ENCODE peak calls at places on chromosomes 6 and 20, in ten cellular contexts. J is CD8-positive, alpha-beta memory T cell; N is transverse colon; Z is PC-9; H is CD8-positive, alpha-beta T cell; T is breast epithelium; P is aorta; Y is psoas muscle; G is spleen; M is cardiac muscle cell. S is an unnamed sample.
A peak's percentile ranks its signal among the peaks of the same experiment; 100 is the strongest.

GRCh38 chr20:53621482-53622246 is 28.0 kb upstream of the ZNF217 start:
- DNase-seq in P (peak; percentile 56), J (no peak), N (peak; percentile 39), H (no peak), G (no peak), M (peak; percentile 95), Z (peak; percentile 99), Y (peak; percentile 62), T (peak; percentile 50), S (no peak)

GRCh38 chr6:163965426-163966348 is 551.2 kb downstream of the QKI start:
- DNase-seq in H (no peak), Y (peak; percentile 67), P (no peak), Z (no peak), N (no peak), G (no peak), J (no peak), M (no peak), T (no peak), S (no peak)

GRCh38 chr20:32820000-32820697 is 395 bp downstream of the MAPRE1 start:
- DNase-seq in H (peak; percentile 85), N (no peak), P (no peak), Z (no peak), G (peak; percentile 96), Y (peak; percentile 89), T (peak; percentile 41), J (no peak), M (peak; percentile 70), S (peak; percentile 93)

GRCh38 chr6:3737149-3737830 is 14.2 kb downstream of the PXDC1 start:
- DNase-seq in Z (no peak), J (no peak), M (no peak), G (no peak), H (no peak), N (peak; percentile 6), P (peak; percentile 73), T (no peak), Y (no peak), S (no peak)

GRCh38 chr6:137216106-137216505 is 3.1 kb downstream of the IFNGR1 start:
- DNase-seq in Y (no peak), N (no peak), P (no peak), J (no peak), G (no peak), M (no peak), Z (no peak), H (no peak), T (no peak), S (no peak)

GRCh38 chr20:6836821-6837374 is 69.4 kb downstream of the BMP2 start:
- DNase-seq in N (no peak), H (no peak), J (no peak), P (no peak), Y (no peak), Z (no peak), T (no peak), M (no peak), G (no peak), S (no peak)

GRCh38 chr6:15739867-15740266 is 77.0 kb upstream of the DTNBP1 start:
- DNase-seq in J (no peak), T (no peak), Y (no peak), P (no peak), H (no peak), M (no peak), G (no peak), Z (no peak), N (no peak), S (no peak)

GRCh38 chr6:28105286-28105685 is 19.1 kb upstream of the ZSCAN16 start:
- DNase-seq in H (no peak), G (no peak), Z (no peak), M (peak; percentile 26), P (no peak), N (no peak), T (no peak), Y (no peak), J (no peak), S (no peak)

GRCh38 chr20:43959079-43959919 is 44.6 kb downstream of the TOX2 start:
- DNase-seq in M (peak; percentile 62), P (no peak), G (peak; percentile 72), T (no peak), Z (no peak), N (peak; percentile 20), Y (no peak), H (no peak), J (peak; percentile 42), S (peak; percentile 63)

GRCh38 chr6:148464319-148465010 is 121.8 kb downstream of the SASH1 start:
- DNase-seq in G (no peak), J (peak; percentile 11), Z (peak; percentile 63), P (no peak), N (peak; percentile 69), M (peak; percentile 84), H (peak; percentile 34), Y (peak; percentile 65), T (peak; percentile 69), S (no peak)

GRCh38 chr6:107956586-107957164 is 1.3 kb downstream of the SEC63 start:
- DNase-seq in Z (no peak), Y (no peak), G (no peak), N (no peak), J (no peak), M (peak; percentile 66), T (no peak), H (no peak), P (no peak), S (no peak)

GRCh38 chr6:136994782-136995181 is 50.0 kb downstream of the IL20RA start:
- DNase-seq in Y (no peak), Z (peak; percentile 70), N (no peak), H (no peak), T (no peak), J (no peak), G (no peak), M (no peak), P (no peak), S (no peak)

GRCh38 chr6:20715135-20715806 is 181.0 kb downstream of the CDKAL1 start:
- DNase-seq in Z (no peak), M (peak; percentile 31), Y (no peak), T (no peak), J (no peak), G (no peak), N (no peak), H (no peak), P (no peak), S (no peak)

GRCh38 chr6:20092071-20092566 is 120.2 kb downstream of the MBOAT1 start:
- DNase-seq in Y (no peak), N (no peak), T (no peak), Z (peak; percentile 49), M (peak; percentile 64), P (no peak), H (no peak), J (no peak), G (no peak), S (peak; percentile 9)

GRCh38 chr6:20919677-20920385 is 385.6 kb downstream of the CDKAL1 start:
- DNase-seq in P (no peak), G (no peak), J (no peak), H (no peak), N (no peak), Z (no peak), M (no peak), T (no peak), Y (no peak), S (no peak)

GRCh38 chr6:22028403-22028802 is 268.4 kb downstream of the PRL start:
- DNase-seq in J (no peak), H (no peak), M (no peak), Y (no peak), P (no peak), N (no peak), G (no peak), Z (no peak), T (no peak), S (no peak)
- H3K9me3 ChIP-seq in J (no peaks in the 10 kb centered on the region), H (no peaks in the 10 kb centered on the region), M (no peaks in the 10 kb centered on the region), Y (no peaks in the 10 kb centered on the region), P (no peaks in the 10 kb centered on the region), N (no peaks in the 10 kb centered on the region), G (no peaks in the 10 kb centered on the region), Z (no peaks in the 10 kb centered on the region), T (no peaks in the 10 kb centered on the region), S (no peaks in the 10 kb centered on the region)

DNA sequence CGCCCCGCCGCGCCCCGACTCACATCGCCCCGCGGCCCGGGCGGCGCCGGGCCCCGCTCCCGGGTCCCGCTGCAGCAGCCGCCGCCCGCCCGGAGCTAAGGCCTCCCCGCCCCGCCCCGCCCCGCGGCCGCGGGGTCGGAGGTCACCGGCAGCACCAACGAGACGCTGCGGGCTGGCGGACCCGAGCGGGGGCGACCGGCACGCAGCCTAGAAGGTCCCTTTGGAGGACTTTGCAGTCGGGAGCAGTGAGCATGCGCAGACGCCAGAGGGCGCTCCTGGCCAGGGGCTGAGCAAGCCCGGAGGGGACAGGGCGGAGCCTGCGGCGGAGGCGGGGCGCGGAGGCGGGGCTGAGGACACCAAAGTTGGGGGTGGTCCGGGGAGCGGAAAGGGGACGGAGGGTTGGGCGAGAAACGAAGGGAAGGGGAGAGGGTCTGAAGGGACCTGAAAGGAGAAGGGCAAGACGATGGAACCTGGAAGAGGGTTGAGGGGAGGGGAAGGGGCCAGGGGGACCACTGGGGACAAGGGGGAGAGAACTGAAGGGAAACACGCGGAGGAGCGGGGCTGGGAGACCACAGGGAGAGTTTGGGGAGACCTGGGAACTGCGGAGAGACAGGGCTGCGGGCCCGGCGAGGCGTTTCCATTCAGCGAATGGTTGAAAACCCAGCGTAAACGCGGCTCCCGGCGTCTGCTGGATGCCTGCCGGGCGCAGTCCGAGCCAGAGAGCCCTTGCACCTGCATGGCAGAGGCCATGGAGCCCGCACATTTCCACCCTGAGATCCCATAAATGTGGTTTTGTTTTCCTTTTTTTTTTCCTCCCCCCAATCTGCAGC is at the start of gene FRS3:
- DNase-seq in Z (peak; percentile 79), T (peak; percentile 92), N (peak; percentile 100), Y (peak; percentile 100), M (peak; percentile 97), P (peak; percentile 99), H (peak; percentile 99), G (peak; percentile 100), J (peak; percentile 99), S (peak; percentile 99)
- H3K27ac ChIP-seq in Z (peak within 1 kb of the TSS; percentile 43), T (peak within 1 kb of the TSS; percentile 82), N (peak within 1 kb of the TSS; percentile 88), Y (peak within 1 kb of the TSS; percentile 75), M (peak within 1 kb of the TSS; percentile 75), P (peak within 1 kb of the TSS; percentile 62), H (peak within 1 kb of the TSS; percentile 23), G (peak within 1 kb of the TSS; percentile 69), J (peak within 1 kb of the TSS; percentile 54), S (peak within 1 kb of the TSS; percentile 44)

GRCh38 chr6:34226731-34227586 is 9.7 kb upstream of the HMGA1 start:
- DNase-seq in H (no peak), Z (peak; percentile 33), T (no peak), M (no peak), J (no peak), Y (peak; percentile 36), G (peak; percentile 75), N (no peak), P (no peak), S (no peak)
- H3K4me1 ChIP-seq in H (peaks cover 14% of the 10 kb centered on the region), Z (peaks cover 87% of the 10 kb centered on the region), T (no peaks in the 10 kb centered on the region), M (peaks cover 12% of the 10 kb centered on the region), J (peaks cover 15% of the 10 kb centered on the region), Y (peaks cover 12% of the 10 kb centered on the region), G (peaks cover 51% of the 10 kb centered on the region), N (no peaks in the 10 kb centered on the region), P (no peaks in the 10 kb centered on the region), S (peaks cover 14% of the 10 kb centered on the region)

DNA sequence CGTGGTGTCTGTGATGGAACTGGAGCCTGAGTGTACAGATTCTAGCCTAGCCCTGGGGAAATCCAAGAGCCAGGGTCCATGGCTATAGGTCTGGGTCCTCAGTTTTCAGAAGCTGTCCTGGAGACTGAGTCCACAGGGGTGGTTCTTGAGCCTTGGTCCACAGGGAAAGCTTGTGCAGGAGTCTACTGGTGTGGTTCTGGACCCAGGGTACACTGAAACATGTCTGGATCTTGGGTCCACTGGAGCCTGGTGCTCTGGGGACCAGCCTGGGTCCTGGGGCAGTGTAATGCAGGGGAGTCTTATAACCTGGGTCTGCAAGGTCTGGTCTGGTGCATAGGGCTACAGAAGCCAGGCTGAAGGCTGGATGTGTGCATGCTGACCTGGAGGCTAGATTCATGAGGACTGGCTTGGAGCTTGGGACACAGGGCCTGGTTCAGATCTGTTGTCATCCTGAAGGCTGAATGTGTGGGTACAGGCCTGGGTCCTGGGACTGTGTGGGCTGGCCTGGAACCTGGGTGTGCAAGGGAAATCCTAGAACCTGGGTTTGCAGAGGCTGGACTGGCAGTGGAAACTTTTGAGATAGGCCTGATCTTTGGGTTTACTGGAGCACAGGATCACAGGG is 5.5 kb downstream of the CST9L start:
- DNase-seq in J (no peak), Z (no peak), Y (no peak), M (no peak), N (no peak), T (no peak), P (no peak), H (no peak), G (no peak), S (no peak)
- H3K9me3 ChIP-seq in J (no peaks in the 10 kb centered on the region), Z (no peaks in the 10 kb centered on the region), Y (peaks cover 10% of the 10 kb centered on the region), M (no peaks in the 10 kb centered on the region), N (peaks cover 8% of the 10 kb centered on the region), T (peaks cover 10% of the 10 kb centered on the region), P (peaks cover 11% of the 10 kb centered on the region), H (no peaks in the 10 kb centered on the region), G (peaks cover 55% of the 10 kb centered on the region), S (no peaks in the 10 kb centered on the region)

S was measured in CD4-positive, alpha-beta memory T cell.